ENCODE peak calls at places on chromosomes 3 and 15, in nine cellular contexts. One of them, this sample, is unnamed.

GRCh38 chr3:166190360-166190759 is 353.1 kb upstream of the BCHE start:
- DNase-seq in AG04450: peak
- DNase-seq in coronary artery: no peak
- DNase-seq in heart right ventricle: no peak
- DNase-seq in psoas muscle: no peak
- DNase-seq in uterus: no peak
- DNase-seq in endothelial cell: no peak
- DNase-seq in ovary: no peak
- DNase-seq in GM23338: peak
- DNase-seq in this sample: no peak

GRCh38 chr3:160921020-160921635 is 165.1 kb downstream of the PPM1L start:
- DNase-seq in AG04450: no peak
- DNase-seq in coronary artery: no peak
- DNase-seq in heart right ventricle: peak
- DNase-seq in psoas muscle: no peak
- DNase-seq in uterus: no peak
- DNase-seq in endothelial cell: peak
- DNase-seq in ovary: no peak
- DNase-seq in GM23338: peak
- DNase-seq in this sample: peak

GRCh38 chr3:194396897-194397756 is 1.9 kb downstream of the GP5 start:
- DNase-seq in AG04450: no peak
- DNase-seq in coronary artery: no peak
- DNase-seq in heart right ventricle: no peak
- DNase-seq in psoas muscle: no peak
- DNase-seq in uterus: no peak
- DNase-seq in endothelial cell: no peak
- DNase-seq in ovary: peak
- DNase-seq in GM23338: peak
- DNase-seq in this sample: no peak

GRCh38 chr3:125609384-125609783 is 14.1 kb upstream of the OSBPL11 start:
- DNase-seq in AG04450: no peak
- DNase-seq in coronary artery: no peak
- DNase-seq in heart right ventricle: no peak
- DNase-seq in psoas muscle: no peak
- DNase-seq in uterus: no peak
- DNase-seq in endothelial cell: no peak
- DNase-seq in ovary: no peak
- DNase-seq in GM23338: no peak
- DNase-seq in this sample: no peak

GRCh38 chr3:128749035-128749434 is 23.1 kb downstream of the RAB7A start:
- DNase-seq in AG04450: no peak
- DNase-seq in coronary artery: no peak
- DNase-seq in heart right ventricle: no peak
- DNase-seq in psoas muscle: no peak
- DNase-seq in uterus: no peak
- DNase-seq in endothelial cell: no peak
- DNase-seq in ovary: no peak
- DNase-seq in GM23338: no peak
- DNase-seq in this sample: no peak

GRCh38 chr3:10968390-10968789 is 24.2 kb upstream of the SLC6A1 start:
- DNase-seq in AG04450: no peak
- DNase-seq in coronary artery: no peak
- DNase-seq in heart right ventricle: no peak
- DNase-seq in psoas muscle: no peak
- DNase-seq in uterus: no peak
- DNase-seq in endothelial cell: no peak
- DNase-seq in ovary: no peak
- DNase-seq in GM23338: peak
- DNase-seq in this sample: no peak

GRCh38 chr3:129439381-129439816 is 349 bp downstream of the MBD4 start:
- DNase-seq in AG04450: no peak
- DNase-seq in coronary artery: no peak
- DNase-seq in heart right ventricle: peak
- DNase-seq in psoas muscle: peak
- DNase-seq in uterus: peak
- DNase-seq in endothelial cell: no peak
- DNase-seq in ovary: no peak
- DNase-seq in GM23338: peak
- DNase-seq in this sample: no peak

GRCh38 chr15:49987198-49987785 is 131.7 kb downstream of the ATP8B4 start:
- DNase-seq in AG04450: no peak
- DNase-seq in coronary artery: no peak
- DNase-seq in heart right ventricle: no peak
- DNase-seq in psoas muscle: no peak
- DNase-seq in uterus: no peak
- DNase-seq in endothelial cell: no peak
- DNase-seq in ovary: no peak
- DNase-seq in GM23338: no peak
- DNase-seq in this sample: no peak

DNA sequence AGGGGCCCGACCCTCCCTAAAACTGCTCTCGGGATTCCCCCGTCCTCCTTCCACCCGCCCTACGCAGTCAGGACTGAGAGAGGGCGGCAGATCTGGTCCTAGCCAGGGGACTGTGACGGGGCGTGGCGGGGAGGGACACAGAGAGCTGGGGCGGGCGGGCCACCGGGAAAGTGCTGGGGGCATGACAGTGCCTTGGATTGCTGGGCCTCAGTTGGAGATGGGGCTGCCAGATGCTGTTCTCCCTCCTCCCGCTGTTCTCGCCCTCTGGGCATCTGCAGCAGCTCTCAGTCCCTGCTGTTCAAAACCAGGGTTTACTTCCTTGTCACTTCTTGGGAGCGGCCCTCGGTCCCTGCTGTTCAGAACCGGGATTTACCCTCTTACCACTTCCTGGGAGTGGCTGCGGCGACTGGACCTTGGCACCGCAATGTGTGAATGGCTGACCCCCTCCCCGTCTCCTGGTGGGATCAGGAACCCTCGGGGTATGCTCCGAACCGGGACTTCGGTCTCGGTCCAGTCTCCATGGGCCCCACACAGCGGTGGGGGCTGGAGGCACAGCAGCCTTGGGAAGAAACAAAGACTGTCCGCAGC is 1.8 kb upstream of the RPP25 start:
- DNase-seq in AG04450: no peak
- DNase-seq in coronary artery: peak
- DNase-seq in heart right ventricle: peak
- DNase-seq in psoas muscle: peak
- DNase-seq in uterus: peak
- DNase-seq in endothelial cell: peak
- DNase-seq in ovary: no peak
- DNase-seq in GM23338: peak
- DNase-seq in this sample: peak
- TF ChIP-seq CTCF in AG04450: no peak
- TF ChIP-seq CTCF in coronary artery: no peak
- TF ChIP-seq CTCF in heart right ventricle: peak
- TF ChIP-seq CTCF in psoas muscle: peak
- TF ChIP-seq CTCF in uterus: peak
- TF ChIP-seq CTCF in endothelial cell: no peak
- TF ChIP-seq CTCF in ovary: no peak
- TF ChIP-seq CTCF in GM23338: no peak
- TF ChIP-seq CTCF in this sample: peak

DNA sequence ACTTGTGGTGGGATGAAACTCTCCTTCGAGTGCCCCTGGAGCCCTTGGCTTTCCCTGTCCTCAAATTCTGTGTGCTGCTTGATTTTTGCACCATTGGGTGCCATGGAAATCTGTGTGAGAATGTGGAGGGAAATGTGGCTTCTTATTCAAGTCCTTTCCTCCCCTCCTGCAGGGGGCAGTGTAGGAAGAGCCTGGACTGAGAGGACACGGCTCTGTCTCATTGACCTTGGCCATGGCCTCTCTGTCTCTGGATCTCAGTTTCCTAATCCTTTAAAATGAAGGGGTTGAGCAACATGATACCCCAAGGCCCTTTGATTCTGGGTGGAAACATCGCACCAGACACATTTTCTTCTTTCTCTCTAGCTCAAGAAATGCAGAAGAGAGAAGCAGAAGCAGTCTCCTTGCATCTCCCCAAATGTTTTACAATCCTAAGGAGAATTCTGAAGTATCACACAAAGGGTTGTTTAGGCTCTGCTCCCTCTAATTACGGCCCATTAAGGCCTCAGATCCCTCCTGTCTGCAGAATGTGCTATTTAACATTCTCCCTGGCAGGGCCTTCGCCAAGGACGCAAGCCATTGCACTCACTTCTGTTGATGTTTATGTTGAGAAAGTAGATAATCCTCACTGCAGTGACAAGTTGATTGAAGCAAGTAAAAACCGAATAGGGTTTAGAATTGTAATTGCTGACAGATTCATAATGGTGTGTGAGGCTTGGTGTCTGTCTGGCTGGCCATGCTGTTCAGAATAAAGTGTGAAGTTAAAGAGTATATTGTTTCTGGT is 169.1 kb downstream of the TPRG1 start:
- DNase-seq in AG04450: no peak
- DNase-seq in coronary artery: no peak
- DNase-seq in heart right ventricle: no peak
- DNase-seq in psoas muscle: no peak
- DNase-seq in uterus: no peak
- DNase-seq in endothelial cell: peak
- DNase-seq in ovary: no peak
- DNase-seq in GM23338: peak
- DNase-seq in this sample: no peak
- TF ChIP-seq CTCF in AG04450: peak
- TF ChIP-seq CTCF in coronary artery: no peak
- TF ChIP-seq CTCF in heart right ventricle: no peak
- TF ChIP-seq CTCF in psoas muscle: peak
- TF ChIP-seq CTCF in uterus: no peak
- TF ChIP-seq CTCF in endothelial cell: no peak
- TF ChIP-seq CTCF in ovary: no peak
- TF ChIP-seq CTCF in GM23338: peak
- TF ChIP-seq CTCF in this sample: peak

GRCh38 chr3:38297537-38297936 is 15.4 kb downstream of the SLC22A14 start:
- DNase-seq in AG04450: no peak
- DNase-seq in coronary artery: no peak
- DNase-seq in heart right ventricle: no peak
- DNase-seq in psoas muscle: no peak
- DNase-seq in uterus: no peak
- DNase-seq in endothelial cell: no peak
- DNase-seq in ovary: no peak
- DNase-seq in GM23338: no peak
- DNase-seq in this sample: no peak

DNA sequence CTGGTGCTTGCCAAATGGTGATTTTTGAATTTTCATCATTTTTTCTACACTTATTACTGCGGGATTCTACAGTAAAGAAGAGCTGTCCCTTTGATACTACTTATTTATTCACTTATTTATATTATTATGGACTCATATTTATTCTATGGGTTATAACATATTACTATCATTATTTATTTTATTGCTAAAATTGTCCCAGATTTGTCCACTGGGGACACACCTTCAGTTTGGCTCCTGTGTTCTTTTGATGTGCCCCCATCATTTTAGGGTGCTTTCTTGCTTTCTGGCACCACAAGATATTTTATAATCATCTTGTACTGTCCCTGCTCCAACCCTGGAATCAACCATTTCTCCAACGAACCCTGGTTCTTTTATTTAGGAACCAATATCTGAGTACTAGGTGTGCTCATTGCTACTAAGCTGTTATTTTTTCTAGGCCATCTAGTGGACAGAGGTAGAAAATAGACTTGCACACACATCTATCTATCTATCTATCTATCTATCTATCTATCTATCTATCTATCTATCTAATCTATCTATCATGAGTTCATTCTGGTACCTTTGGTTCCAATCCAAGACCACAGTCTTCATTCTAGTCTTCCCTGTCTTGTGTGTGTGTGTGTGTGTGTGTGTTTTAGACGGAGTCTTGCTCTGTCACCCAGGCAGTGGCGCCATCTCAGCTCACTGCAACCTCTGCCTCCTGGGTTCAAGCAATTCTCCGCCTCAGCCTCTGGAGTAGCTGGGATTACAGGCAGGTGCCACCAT is 16.0 kb downstream of the SLC22A14 start:
- DNase-seq in AG04450: no peak
- DNase-seq in coronary artery: no peak
- DNase-seq in heart right ventricle: no peak
- DNase-seq in psoas muscle: no peak
- DNase-seq in uterus: no peak
- DNase-seq in endothelial cell: no peak
- DNase-seq in ovary: no peak
- DNase-seq in GM23338: peak
- DNase-seq in this sample: no peak
- TF ChIP-seq CTCF in AG04450: peak
- TF ChIP-seq CTCF in coronary artery: no peak
- TF ChIP-seq CTCF in heart right ventricle: peak
- TF ChIP-seq CTCF in psoas muscle: peak
- TF ChIP-seq CTCF in uterus: no peak
- TF ChIP-seq CTCF in endothelial cell: peak
- TF ChIP-seq CTCF in ovary: no peak
- TF ChIP-seq CTCF in GM23338: peak
- TF ChIP-seq CTCF in this sample: peak

GRCh38 chr3:12194209-12194608 is 35.5 kb upstream of the TIMP4 start:
- DNase-seq in AG04450: peak
- DNase-seq in coronary artery: no peak
- DNase-seq in heart right ventricle: no peak
- DNase-seq in psoas muscle: no peak
- DNase-seq in uterus: no peak
- DNase-seq in endothelial cell: no peak
- DNase-seq in ovary: no peak
- DNase-seq in GM23338: no peak
- DNase-seq in this sample: no peak

GRCh38 chr3:12192655-12193484 is 34.2 kb upstream of the TIMP4 start:
- DNase-seq in AG04450: no peak
- DNase-seq in coronary artery: no peak
- DNase-seq in heart right ventricle: no peak
- DNase-seq in psoas muscle: no peak
- DNase-seq in uterus: no peak
- DNase-seq in endothelial cell: no peak
- DNase-seq in ovary: no peak
- DNase-seq in GM23338: no peak
- DNase-seq in this sample: no peak

GRCh38 chr3:12193485-12194165 is 34.9 kb upstream of the TIMP4 start:
- DNase-seq in AG04450: peak
- DNase-seq in coronary artery: no peak
- DNase-seq in heart right ventricle: no peak
- DNase-seq in psoas muscle: no peak
- DNase-seq in uterus: peak
- DNase-seq in endothelial cell: no peak
- DNase-seq in ovary: no peak
- DNase-seq in GM23338: no peak
- DNase-seq in this sample: no peak

GRCh38 chr3:12195231-12195630 is 36.5 kb upstream of the TIMP4 start:
- DNase-seq in AG04450: no peak
- DNase-seq in coronary artery: no peak
- DNase-seq in heart right ventricle: no peak
- DNase-seq in psoas muscle: no peak
- DNase-seq in uterus: no peak
- DNase-seq in endothelial cell: no peak
- DNase-seq in ovary: no peak
- DNase-seq in GM23338: peak
- DNase-seq in this sample: no peak

DNA sequence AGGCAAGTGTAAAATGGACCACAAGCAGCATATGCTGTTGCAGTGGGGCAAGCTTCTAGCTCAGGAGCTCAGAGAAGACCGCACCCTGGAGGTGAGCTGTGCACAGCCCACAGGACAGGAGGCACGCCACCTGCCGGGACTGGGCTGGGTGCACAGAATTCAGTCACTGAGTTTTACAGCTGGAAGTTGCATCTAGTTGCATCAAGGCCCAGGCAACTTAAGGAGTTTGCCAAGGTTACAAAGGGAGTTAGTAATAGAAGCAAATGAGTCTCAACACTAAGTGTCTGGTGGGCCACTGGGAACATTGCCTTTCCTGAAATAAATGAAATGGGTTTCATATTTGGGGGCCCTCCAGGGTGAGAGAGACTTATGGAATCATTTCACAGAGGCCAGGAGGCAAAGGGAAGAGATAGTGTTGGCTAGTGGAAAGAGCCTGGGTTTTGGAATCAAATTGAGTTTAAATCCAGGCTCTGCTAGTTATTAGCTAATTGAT is 36.0 kb upstream of the TIMP4 start:
- DNase-seq in AG04450: no peak
- DNase-seq in coronary artery: no peak
- DNase-seq in heart right ventricle: no peak
- DNase-seq in psoas muscle: no peak
- DNase-seq in uterus: no peak
- DNase-seq in endothelial cell: no peak
- DNase-seq in ovary: no peak
- DNase-seq in GM23338: peak
- DNase-seq in this sample: no peak
- TF ChIP-seq CTCF in AG04450: no peak
- TF ChIP-seq CTCF in coronary artery: no peak
- TF ChIP-seq CTCF in heart right ventricle: no peak
- TF ChIP-seq CTCF in psoas muscle: no peak
- TF ChIP-seq CTCF in uterus: no peak
- TF ChIP-seq CTCF in endothelial cell: no peak
- TF ChIP-seq CTCF in ovary: no peak
- TF ChIP-seq CTCF in GM23338: peak
- TF ChIP-seq CTCF in this sample: no peak

This sample was measured in neural crest cell.